ENCODE peak calls at places on chromosomes 13 and 19, in six cellular contexts. One of them, this sample, is unnamed. For H3K27me3, the result is how much of the 10 kb centered on the place peaks cover.

GRCh38 chr13:53151692-53152421 is 123.2 kb downstream of the OLFM4 start:
- DNase-seq in colonic mucosa: peak
- DNase-seq in heart left ventricle: no peak
- DNase-seq in prostate gland: peak
- DNase-seq in CD4-positive, alpha-beta T cell: no peak
- DNase-seq in GM23338: peak
- DNase-seq in this sample: no peak

GRCh38 chr13:20350819-20351218 is 118.7 kb upstream of the GJB6 start:
- DNase-seq in colonic mucosa: no peak
- DNase-seq in heart left ventricle: no peak
- DNase-seq in prostate gland: no peak
- DNase-seq in CD4-positive, alpha-beta T cell: no peak
- DNase-seq in GM23338: no peak
- DNase-seq in this sample: peak

GRCh38 chr19:57903298-57904174 is 12.9 kb downstream of the ZNF417 start:
- DNase-seq in colonic mucosa: no peak
- DNase-seq in heart left ventricle: no peak
- DNase-seq in prostate gland: no peak
- DNase-seq in CD4-positive, alpha-beta T cell: no peak
- DNase-seq in GM23338: peak
- DNase-seq in this sample: no peak

GRCh38 chr13:100458673-100459072 is 129.9 kb downstream of the GGACT start:
- DNase-seq in colonic mucosa: no peak
- DNase-seq in heart left ventricle: no peak
- DNase-seq in prostate gland: no peak
- DNase-seq in CD4-positive, alpha-beta T cell: no peak
- DNase-seq in GM23338: no peak
- DNase-seq in this sample: no peak

GRCh38 chr19:6930190-6930589 is 42.8 kb downstream of the ADGRE1 start:
- DNase-seq in colonic mucosa: no peak
- DNase-seq in heart left ventricle: no peak
- DNase-seq in prostate gland: no peak
- DNase-seq in CD4-positive, alpha-beta T cell: no peak
- DNase-seq in GM23338: no peak
- DNase-seq in this sample: no peak

GRCh38 chr13:105925496-105925895 is 610.0 kb downstream of the EFNB2 start:
- DNase-seq in colonic mucosa: no peak
- DNase-seq in heart left ventricle: no peak
- DNase-seq in prostate gland: no peak
- DNase-seq in CD4-positive, alpha-beta T cell: no peak
- DNase-seq in GM23338: no peak
- DNase-seq in this sample: peak

GRCh38 chr13:112424098-112424497 is 47.9 kb downstream of the SPACA7 start:
- DNase-seq in colonic mucosa: no peak
- DNase-seq in heart left ventricle: no peak
- DNase-seq in prostate gland: no peak
- DNase-seq in CD4-positive, alpha-beta T cell: no peak
- DNase-seq in GM23338: no peak
- DNase-seq in this sample: no peak

GRCh38 chr13:29382021-29382420 is 213.5 kb downstream of the SLC7A1 start:
- DNase-seq in colonic mucosa: no peak
- DNase-seq in heart left ventricle: no peak
- DNase-seq in prostate gland: no peak
- DNase-seq in CD4-positive, alpha-beta T cell: no peak
- DNase-seq in GM23338: no peak
- DNase-seq in this sample: no peak

GRCh38 chr19:19606021-19606420 is 12.5 kb downstream of the PBX4 start:
- DNase-seq in colonic mucosa: peak
- DNase-seq in heart left ventricle: no peak
- DNase-seq in prostate gland: no peak
- DNase-seq in CD4-positive, alpha-beta T cell: peak
- DNase-seq in GM23338: no peak
- DNase-seq in this sample: peak

GRCh38 chr13:73941752-73942151 is 192.5 kb downstream of the KLF12 start:
- DNase-seq in colonic mucosa: no peak
- DNase-seq in heart left ventricle: no peak
- DNase-seq in prostate gland: no peak
- DNase-seq in CD4-positive, alpha-beta T cell: no peak
- DNase-seq in GM23338: no peak
- DNase-seq in this sample: no peak

GRCh38 chr13:47287291-47287751 is 390.5 kb upstream of the HTR2A start:
- DNase-seq in colonic mucosa: no peak
- DNase-seq in heart left ventricle: no peak
- DNase-seq in prostate gland: no peak
- DNase-seq in CD4-positive, alpha-beta T cell: no peak
- DNase-seq in GM23338: peak
- DNase-seq in this sample: peak

GRCh38 chr13:99159331-99160061 is 41.2 kb upstream of the UBAC2 start:
- DNase-seq in colonic mucosa: no peak
- DNase-seq in heart left ventricle: no peak
- DNase-seq in prostate gland: no peak
- DNase-seq in CD4-positive, alpha-beta T cell: no peak
- DNase-seq in GM23338: no peak
- DNase-seq in this sample: no peak

GRCh38 chr13:23509781-23510543 is 60.2 kb upstream of the TNFRSF19 start:
- DNase-seq in colonic mucosa: no peak
- DNase-seq in heart left ventricle: no peak
- DNase-seq in prostate gland: no peak
- DNase-seq in CD4-positive, alpha-beta T cell: no peak
- DNase-seq in GM23338: no peak
- DNase-seq in this sample: peak

GRCh38 chr19:19179548-19180441 is 9.7 kb upstream of the MEF2B start:
- DNase-seq in colonic mucosa: no peak
- DNase-seq in heart left ventricle: no peak
- DNase-seq in prostate gland: no peak
- DNase-seq in CD4-positive, alpha-beta T cell: no peak
- DNase-seq in GM23338: no peak
- DNase-seq in this sample: no peak

GRCh38 chr13:101624210-101624922 is 171.9 kb downstream of the ITGBL1 start:
- DNase-seq in colonic mucosa: no peak
- DNase-seq in heart left ventricle: no peak
- DNase-seq in prostate gland: no peak
- DNase-seq in CD4-positive, alpha-beta T cell: no peak
- DNase-seq in GM23338: peak
- DNase-seq in this sample: no peak

GRCh38 chr19:10010247-10010691 is at the start of gene COL5A3:
- DNase-seq in colonic mucosa: peak
- DNase-seq in heart left ventricle: peak
- DNase-seq in prostate gland: peak
- DNase-seq in CD4-positive, alpha-beta T cell: no peak
- DNase-seq in GM23338: peak
- DNase-seq in this sample: no peak

GRCh38 chr13:50366488-50367174 is 351.4 kb downstream of the KCNRG start:
- DNase-seq in colonic mucosa: no peak
- DNase-seq in heart left ventricle: no peak
- DNase-seq in prostate gland: no peak
- DNase-seq in CD4-positive, alpha-beta T cell: no peak
- DNase-seq in GM23338: no peak
- DNase-seq in this sample: no peak

GRCh38 chr19:6662692-6663091 is 7.3 kb downstream of the TNFSF14 start:
- DNase-seq in colonic mucosa: no peak
- DNase-seq in heart left ventricle: no peak
- DNase-seq in prostate gland: no peak
- DNase-seq in CD4-positive, alpha-beta T cell: no peak
- DNase-seq in GM23338: no peak
- DNase-seq in this sample: no peak

DNA sequence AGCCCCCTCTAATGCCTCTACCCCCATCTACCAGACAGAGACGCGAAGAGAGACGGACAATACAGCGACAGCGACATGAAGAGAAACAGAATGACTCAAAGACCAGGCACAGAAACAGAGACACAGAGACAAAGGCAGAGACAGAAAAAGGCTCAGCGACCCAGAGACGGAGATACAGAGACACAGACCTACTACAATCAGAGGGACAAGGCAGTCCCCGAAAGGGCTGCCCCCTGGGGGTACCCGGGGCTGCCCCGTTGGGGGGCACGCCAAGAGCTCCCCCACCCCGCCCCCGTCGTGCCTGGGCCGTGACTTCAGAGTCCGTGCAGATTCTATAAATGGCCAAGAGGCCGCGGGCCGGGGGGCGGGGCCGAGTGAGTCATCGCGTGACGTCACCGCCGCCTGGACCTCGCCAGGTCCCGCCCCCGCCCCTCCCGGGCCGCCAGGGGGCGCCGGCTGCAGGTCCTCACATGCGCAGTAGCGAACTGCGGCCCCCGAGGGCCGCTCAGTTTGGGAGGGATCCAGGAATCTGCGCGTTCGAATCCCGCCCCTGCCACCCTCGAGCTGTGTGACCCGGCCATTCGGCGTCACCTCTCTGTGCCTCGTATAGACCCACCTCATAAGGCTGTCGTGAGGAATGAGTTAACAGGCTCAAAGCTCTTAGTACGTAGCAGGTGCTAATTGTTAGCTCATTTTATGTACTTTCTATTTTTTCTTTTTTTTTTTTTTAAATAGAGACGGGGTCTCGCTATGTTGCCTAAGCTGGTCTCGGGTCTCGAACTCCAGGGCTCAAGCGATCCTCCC is 2.7 kb upstream of the CNN1 start:
- DNase-seq in colonic mucosa: peak
- DNase-seq in heart left ventricle: peak
- DNase-seq in prostate gland: peak
- DNase-seq in CD4-positive, alpha-beta T cell: peak
- DNase-seq in GM23338: peak
- DNase-seq in this sample: peak
- TF ChIP-seq CTCF in colonic mucosa: peak
- TF ChIP-seq CTCF in heart left ventricle: peak
- TF ChIP-seq CTCF in prostate gland: peak
- TF ChIP-seq CTCF in CD4-positive, alpha-beta T cell: peak
- TF ChIP-seq CTCF in GM23338: peak
- TF ChIP-seq CTCF in this sample: peak

DNA sequence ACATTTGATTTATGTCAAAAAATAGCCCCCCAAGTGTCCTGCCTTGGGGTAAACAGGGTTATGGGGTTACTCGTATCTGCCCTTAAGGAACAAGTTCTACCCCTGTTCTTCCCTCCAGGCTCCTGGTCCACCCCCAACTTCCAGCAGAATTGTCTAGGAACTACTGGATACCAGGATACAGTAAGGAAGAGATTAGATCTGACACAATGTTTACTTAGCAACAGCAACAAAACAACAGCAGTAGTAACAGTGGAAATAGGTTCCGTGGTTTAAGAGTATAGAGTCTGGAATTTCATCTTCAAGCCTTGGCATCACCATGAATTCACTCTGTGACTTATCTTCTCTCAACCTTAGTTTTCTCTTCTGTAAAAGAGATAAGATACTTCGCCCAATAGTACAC is 1.7 kb upstream of the FAM98C start:
- DNase-seq in colonic mucosa: no peak
- DNase-seq in heart left ventricle: no peak
- DNase-seq in prostate gland: no peak
- DNase-seq in CD4-positive, alpha-beta T cell: no peak
- DNase-seq in GM23338: peak
- DNase-seq in this sample: peak
- H3K27me3 ChIP-seq in colonic mucosa: under half
- H3K27me3 ChIP-seq in heart left ventricle: under half
- H3K27me3 ChIP-seq in prostate gland: under half
- H3K27me3 ChIP-seq in CD4-positive, alpha-beta T cell: under half
- H3K27me3 ChIP-seq in GM23338: half or more
- H3K27me3 ChIP-seq in this sample: under half

GRCh38 chr19:2779121-2779740 is 3.8 kb downstream of the SGTA start:
- DNase-seq in colonic mucosa: no peak
- DNase-seq in heart left ventricle: no peak
- DNase-seq in prostate gland: no peak
- DNase-seq in CD4-positive, alpha-beta T cell: no peak
- DNase-seq in GM23338: no peak
- DNase-seq in this sample: no peak

GRCh38 chr19:2774083-2774679 is 8.9 kb downstream of the SGTA start:
- DNase-seq in colonic mucosa: no peak
- DNase-seq in heart left ventricle: no peak
- DNase-seq in prostate gland: no peak
- DNase-seq in CD4-positive, alpha-beta T cell: no peak
- DNase-seq in GM23338: no peak
- DNase-seq in this sample: no peak

GRCh38 chr19:2774953-2775555 is 8.0 kb downstream of the SGTA start:
- DNase-seq in colonic mucosa: no peak
- DNase-seq in heart left ventricle: no peak
- DNase-seq in prostate gland: no peak
- DNase-seq in CD4-positive, alpha-beta T cell: no peak
- DNase-seq in GM23338: no peak
- DNase-seq in this sample: no peak

GRCh38 chr19:2777952-2778683 is 5.0 kb downstream of the SGTA start:
- DNase-seq in colonic mucosa: no peak
- DNase-seq in heart left ventricle: no peak
- DNase-seq in prostate gland: no peak
- DNase-seq in CD4-positive, alpha-beta T cell: no peak
- DNase-seq in GM23338: no peak
- DNase-seq in this sample: no peak

GRCh38 chr19:2775556-2776430 is 7.3 kb downstream of the SGTA start:
- DNase-seq in colonic mucosa: peak
- DNase-seq in heart left ventricle: peak
- DNase-seq in prostate gland: no peak
- DNase-seq in CD4-positive, alpha-beta T cell: peak
- DNase-seq in GM23338: no peak
- DNase-seq in this sample: no peak
- H3K27ac ChIP-seq in colonic mucosa: peak
- H3K27ac ChIP-seq in heart left ventricle: peak
- H3K27ac ChIP-seq in prostate gland: peak
- H3K27ac ChIP-seq in CD4-positive, alpha-beta T cell: peak
- H3K27ac ChIP-seq in GM23338: peak
- H3K27ac ChIP-seq in this sample: no peak

GRCh38 chr13:84648069-84648640 is 765.9 kb upstream of the SLITRK1 start:
- DNase-seq in colonic mucosa: no peak
- DNase-seq in heart left ventricle: no peak
- DNase-seq in prostate gland: no peak
- DNase-seq in CD4-positive, alpha-beta T cell: no peak
- DNase-seq in GM23338: no peak
- DNase-seq in this sample: no peak
- TF ChIP-seq CTCF in colonic mucosa: no peak
- TF ChIP-seq CTCF in heart left ventricle: no peak
- TF ChIP-seq CTCF in prostate gland: no peak
- TF ChIP-seq CTCF in CD4-positive, alpha-beta T cell: no peak
- TF ChIP-seq CTCF in GM23338: no peak
- TF ChIP-seq CTCF in this sample: peak

DNA sequence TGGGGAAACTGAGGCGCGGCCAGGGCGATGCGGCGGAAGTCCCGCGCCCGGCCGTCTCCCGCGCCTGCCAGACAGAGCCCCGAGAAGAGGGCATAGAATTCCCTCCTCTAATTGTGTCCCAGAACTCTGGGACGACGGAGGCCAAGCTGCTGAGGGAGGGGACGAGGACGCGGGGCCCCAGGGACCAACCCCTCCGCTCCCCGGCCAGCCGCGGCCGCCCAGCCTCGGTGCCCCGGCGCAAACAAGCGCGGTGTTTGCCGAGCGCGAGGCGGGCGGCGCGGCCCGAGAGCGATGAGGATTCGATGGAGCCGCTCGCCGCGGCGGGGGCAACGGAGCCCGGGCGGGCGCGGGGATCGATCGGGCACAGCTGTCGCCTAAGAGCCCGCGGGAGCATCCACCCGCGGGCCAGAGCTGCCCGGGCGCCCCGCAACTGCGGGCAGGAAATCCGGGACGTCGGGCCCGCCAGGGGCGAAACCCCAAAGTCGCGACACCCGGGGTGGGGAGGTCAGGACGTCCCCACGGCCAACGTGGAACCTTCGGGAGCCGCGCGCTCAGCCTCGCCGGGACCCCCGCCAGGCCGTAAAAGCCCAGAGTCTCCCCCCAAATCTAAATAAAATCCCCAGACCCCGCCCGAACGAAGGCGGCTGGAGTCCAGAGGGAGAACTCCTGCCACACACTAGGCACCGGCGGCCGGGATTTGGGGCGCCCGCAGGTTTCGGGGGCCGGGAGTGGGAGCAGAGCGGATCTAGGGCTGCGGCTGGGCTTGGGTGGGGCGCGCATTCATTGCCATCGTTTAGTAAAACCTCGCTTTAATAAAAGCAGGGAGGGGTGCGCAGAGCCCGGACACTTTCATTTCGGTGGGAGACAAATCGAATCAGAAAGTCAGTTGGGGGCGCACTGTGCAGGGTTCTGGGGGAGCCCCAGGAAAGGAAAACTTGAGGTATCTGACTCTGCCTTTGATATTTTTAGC is 3.6 kb upstream of the ONECUT3 start:
- DNase-seq in colonic mucosa: no peak
- DNase-seq in heart left ventricle: no peak
- DNase-seq in prostate gland: no peak
- DNase-seq in CD4-positive, alpha-beta T cell: no peak
- DNase-seq in GM23338: no peak
- DNase-seq in this sample: no peak
- H3K27me3 ChIP-seq in colonic mucosa: half or more
- H3K27me3 ChIP-seq in heart left ventricle: half or more
- H3K27me3 ChIP-seq in prostate gland: half or more
- H3K27me3 ChIP-seq in CD4-positive, alpha-beta T cell: half or more
- H3K27me3 ChIP-seq in GM23338: half or more
- H3K27me3 ChIP-seq in this sample: half or more